ENCODE peak calls at places on chromosome 2, in seven cellular contexts. I is fibroblast of lung, F is GM23338, U is lung, X is PC-9, R is pancreas, H is tibial artery. D is an unnamed sample.

GRCh38 chr2:145018502-145018901 is 498.6 kb upstream of the ZEB2 start:
- DNase-seq in I (no peak), F (no peak), H (no peak), R (no peak), U (no peak), X (no peak), D (no peak)

GRCh38 chr2:236976271-236977120 is 109.2 kb upstream of the COPS8 start:
- DNase-seq in I (no peak), H (no peak), F (no peak), U (no peak), R (no peak), X (no peak), D (no peak)

GRCh38 chr2:28670882-28671281 is 80.7 kb upstream of the PPP1CB start:
- DNase-seq in U (no peak), F (no peak), H (no peak), I (no peak), X (no peak), R (no peak), D (no peak)

GRCh38 chr2:174445248-174445647 is 41.6 kb downstream of the GPR155 start:
- DNase-seq in R (no peak), I (peak; percentile 47), F (no peak), X (no peak), U (no peak), H (no peak), D (no peak)

GRCh38 chr2:54945401-54946219 is 104.6 kb downstream of the RTN4 start:
- DNase-seq in I (peak; percentile 83), X (peak; percentile 89), F (no peak), U (peak; percentile 48), H (peak; percentile 86), R (no peak), D (peak; percentile 90)

GRCh38 chr2:74343316-74343715 is at the start of gene SLC4A5:
- DNase-seq in X (no peak), F (no peak), R (no peak), I (no peak), U (no peak), H (no peak), D (no peak)

GRCh38 chr2:190506666-190507065 is 27.9 kb downstream of the NEMP2 start:
- DNase-seq in H (no peak), R (no peak), I (no peak), F (no peak), U (no peak), X (no peak), D (no peak)

GRCh38 chr2:108923736-108924443 is 65.1 kb downstream of the EDAR start:
- DNase-seq in F (no peak), H (no peak), R (peak; percentile 35), X (no peak), U (no peak), I (no peak), D (peak; percentile 52)

GRCh38 chr2:132670104-132670960 is at the start of gene LYPD1:
- DNase-seq in I (no peak), F (peak; percentile 71), X (peak; percentile 40), H (no peak), R (peak; percentile 81), U (no peak), D (no peak)

DNA sequence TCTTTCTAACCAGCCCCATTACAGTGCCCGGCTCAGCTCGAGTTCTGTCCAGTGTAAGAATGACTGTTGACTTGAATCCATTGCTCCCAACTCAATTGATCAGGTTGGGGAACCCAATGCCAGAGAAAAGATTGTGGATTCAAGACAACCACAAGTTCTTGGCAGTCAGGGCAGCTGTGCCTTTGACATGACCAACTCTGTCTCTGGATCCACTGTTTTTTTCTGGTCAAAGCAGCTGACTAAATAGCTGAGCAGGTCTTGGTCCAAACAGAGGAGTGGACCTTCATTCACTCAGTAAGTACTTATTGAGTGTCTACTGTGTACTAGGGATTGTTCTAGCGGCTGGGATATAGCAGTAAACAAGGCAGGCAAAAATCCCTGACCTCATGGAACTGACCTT is 6.3 kb upstream of the ATOH8 start:
- DNase-seq in H (no peak), X (no peak), U (no peak), R (no peak), I (no peak), F (no peak), D (no peak)
- H3K4me1 ChIP-seq in H (peaks cover 98% of the 10 kb centered on the region), X (peaks cover 6% of the 10 kb centered on the region), U (peaks cover 32% of the 10 kb centered on the region), R (peaks cover 24% of the 10 kb centered on the region), I (peaks cover 38% of the 10 kb centered on the region), F (peaks cover 2% of the 10 kb centered on the region), D (peaks cover 73% of the 10 kb centered on the region)

GRCh38 chr2:127408004-127408806 is 10.0 kb upstream of the PROC start:
- DNase-seq in I (peak; percentile 83), H (peak; percentile 88), U (peak; percentile 93), R (peak; percentile 99), F (peak; percentile 94), X (peak; percentile 78), D (peak; percentile 93)

GRCh38 chr2:127408807-127409099 is 9.5 kb upstream of the PROC start:
- DNase-seq in F (no peak), H (no peak), R (no peak), I (no peak), U (no peak), X (no peak), D (no peak)

GRCh38 chr2:127411609-127412370 is 6.4 kb upstream of the PROC start:
- DNase-seq in H (no peak), X (peak; percentile 81), F (no peak), R (no peak), I (no peak), U (no peak), D (no peak)

GRCh38 chr2:127413200-127413599 is 5.0 kb upstream of the PROC start:
- DNase-seq in H (no peak), X (no peak), U (no peak), R (no peak), F (no peak), I (no peak), D (no peak)

DNA sequence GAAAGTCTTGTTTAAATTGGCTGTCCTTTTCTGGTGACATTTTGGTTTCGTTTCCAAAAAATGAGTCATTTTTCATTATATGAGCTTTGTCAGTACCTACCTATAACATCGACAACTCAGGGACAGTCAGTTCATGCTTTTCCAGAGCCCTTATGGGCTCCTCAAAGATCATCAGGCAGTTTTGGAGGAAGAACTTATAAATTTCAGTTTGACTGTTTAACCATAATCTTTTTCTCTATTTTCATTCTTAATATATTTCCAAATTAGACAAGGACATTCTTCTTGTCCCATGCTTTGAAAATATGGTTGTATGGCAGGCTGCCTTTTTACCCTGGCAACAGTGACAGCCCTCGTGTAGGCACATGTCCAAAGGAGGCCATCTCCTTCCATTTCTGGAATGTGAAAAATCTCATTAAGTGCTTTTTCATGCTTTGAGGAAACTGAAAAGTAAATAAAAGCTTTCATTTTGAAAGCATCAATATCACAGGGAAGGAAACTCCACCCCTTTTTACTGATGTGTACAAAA is 7.3 kb upstream of the PROC start:
- DNase-seq in H (no peak), R (no peak), I (peak; percentile 37), F (no peak), U (peak; percentile 74), X (peak; percentile 86), D (no peak)
- H3K4me1 ChIP-seq in H (peaks cover 90% of the 10 kb centered on the region), R (peaks cover 22% of the 10 kb centered on the region), I (peaks cover 12% of the 10 kb centered on the region), F (peaks cover 5% of the 10 kb centered on the region), U (peaks cover 13% of the 10 kb centered on the region), X (peaks cover 76% of the 10 kb centered on the region), D (peaks cover 63% of the 10 kb centered on the region)

GRCh38 chr2:181309161-181309560 is 148.0 kb upstream of the ITGA4 start:
- DNase-seq in I (no peak), X (no peak), U (no peak), F (no peak), H (no peak), R (no peak), D (no peak)
- H3K4me1 ChIP-seq in I (no peaks in the 10 kb centered on the region), X (peaks cover 6% of the 10 kb centered on the region), U (peaks cover 2% of the 10 kb centered on the region), F (peaks cover 19% of the 10 kb centered on the region), H (no peaks in the 10 kb centered on the region), R (no peaks in the 10 kb centered on the region), D (no peaks in the 10 kb centered on the region)

GRCh38 chr2:187986392-187987105 is 305.1 kb upstream of the GULP1 start:
- DNase-seq in I (peak; percentile 6), R (no peak), X (no peak), F (no peak), U (no peak), H (no peak), D (no peak)

GRCh38 chr2:187982668-187983067 is 309.0 kb upstream of the GULP1 start:
- DNase-seq in H (no peak), I (peak; percentile 94), R (no peak), U (no peak), F (no peak), X (no peak), D (no peak)

GRCh38 chr2:187985195-187985594 is 306.5 kb upstream of the GULP1 start:
- DNase-seq in U (no peak), I (no peak), R (no peak), X (no peak), H (no peak), F (no peak), D (no peak)

GRCh38 chr2:187988348-187988747 is 303.3 kb upstream of the GULP1 start:
- DNase-seq in I (no peak), F (peak; percentile 64), R (no peak), H (no peak), U (no peak), X (no peak), D (no peak)

DNA sequence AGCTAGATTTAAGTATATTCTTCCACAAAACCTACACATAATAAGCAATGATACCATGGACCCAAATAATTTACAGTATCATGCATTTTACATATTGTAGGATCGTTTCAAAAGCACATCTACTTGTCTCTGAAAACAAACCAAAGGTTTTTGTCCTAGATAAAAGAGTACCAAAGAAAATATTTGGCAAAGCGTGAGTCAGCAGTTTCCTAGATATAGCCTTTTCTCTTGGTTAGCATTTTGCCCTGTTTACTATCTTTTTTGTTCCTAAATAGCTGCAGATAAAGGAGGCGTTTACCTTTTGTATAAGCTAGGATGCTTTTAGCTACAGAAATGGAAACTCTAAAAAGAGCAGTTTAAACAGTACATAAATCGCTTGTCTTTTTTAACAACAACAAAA is 305.8 kb upstream of the GULP1 start:
- DNase-seq in H (no peak), I (peak; percentile 15), F (peak; percentile 40), U (no peak), X (no peak), R (no peak), D (no peak)
- H3K4me1 ChIP-seq in H (peaks cover 39% of the 10 kb centered on the region), I (peaks cover 2% of the 10 kb centered on the region), F (peaks cover 43% of the 10 kb centered on the region), U (no peaks in the 10 kb centered on the region), X (no peaks in the 10 kb centered on the region), R (peaks cover 7% of the 10 kb centered on the region), D (peaks cover 15% of the 10 kb centered on the region)

DNA sequence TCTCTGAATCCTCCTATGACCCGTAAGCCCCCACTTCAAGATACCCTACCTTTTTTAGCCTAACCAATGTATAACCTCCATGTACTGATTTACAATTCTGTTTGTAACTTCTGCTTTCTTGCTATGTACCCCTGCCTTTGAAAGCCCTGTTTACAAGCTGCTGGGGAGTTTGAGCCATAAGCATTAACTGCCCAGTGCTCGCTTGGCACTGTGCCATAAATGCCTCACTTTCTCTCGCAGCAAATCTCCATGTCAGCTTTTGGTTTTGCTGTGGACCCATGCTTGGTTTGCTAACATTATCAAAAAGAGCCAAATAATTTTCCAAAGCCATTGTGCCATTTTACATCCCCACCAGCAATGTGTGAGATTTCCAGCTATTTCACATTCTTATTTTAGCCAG is 51.8 kb downstream of the TEX51 start:
- DNase-seq in U (peak; percentile 6), H (no peak), I (no peak), X (no peak), R (no peak), F (no peak), D (no peak)
- H3K4me1 ChIP-seq in U (no peaks in the 10 kb centered on the region), H (no peaks in the 10 kb centered on the region), I (no peaks in the 10 kb centered on the region), X (no peaks in the 10 kb centered on the region), R (no peaks in the 10 kb centered on the region), F (peaks cover 15% of the 10 kb centered on the region), D (no peaks in the 10 kb centered on the region)

DNA sequence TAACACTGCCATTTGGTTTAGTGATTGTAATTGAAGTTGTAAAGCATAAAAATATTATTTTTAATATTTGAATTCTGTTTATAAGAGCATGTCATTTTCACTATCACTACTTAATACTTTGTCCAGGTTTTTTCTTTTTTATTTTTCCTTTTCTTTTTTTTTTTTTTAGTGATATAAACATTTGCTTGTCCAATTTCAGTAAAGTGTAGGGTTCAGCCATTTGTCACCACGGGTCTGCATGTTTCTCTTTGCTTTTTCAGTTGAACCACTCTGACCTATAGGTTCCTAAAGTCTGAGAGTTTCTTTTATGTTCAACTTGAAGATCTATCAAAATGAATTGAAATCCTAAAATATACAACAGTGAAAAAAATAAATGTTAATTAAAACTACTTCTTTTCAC is 48.5 kb upstream of the SPAG16 start:
- DNase-seq in I (no peak), F (no peak), X (no peak), U (no peak), H (no peak), R (no peak), D (no peak)
- H3K4me1 ChIP-seq in I (peaks cover 9% of the 10 kb centered on the region), F (peaks cover 23% of the 10 kb centered on the region), X (peaks cover 30% of the 10 kb centered on the region), U (no peaks in the 10 kb centered on the region), H (peaks cover 53% of the 10 kb centered on the region), R (no peaks in the 10 kb centered on the region), D (peaks cover 14% of the 10 kb centered on the region)